ENCODE peak calls at places on chromosomes 6 and 20, in five cellular contexts. One of them, this sample, is unnamed.
A peak's percentile ranks its signal among the peaks of the same experiment; 100 is the strongest.

GRCh38 chr20:22794200-22794599 is 209.8 kb upstream of the FOXA2 start:
- DNase-seq in uterus: no peak
- DNase-seq in spleen: no peak
- DNase-seq in stomach: no peak
- DNase-seq in transverse colon: no peak
- DNase-seq in this sample: no peak

GRCh38 chr20:45098096-45098773 is 2.7 kb downstream of the KCNS1 start:
- DNase-seq in transverse colon: no peak
- DNase-seq in uterus: no peak
- DNase-seq in spleen: no peak
- DNase-seq in stomach: peak; percentile 33
- DNase-seq in this sample: peak; percentile 33

GRCh38 chr6:168413856-168414255 is 27.1 kb upstream of the SMOC2 start:
- DNase-seq in stomach: no peak
- DNase-seq in transverse colon: no peak
- DNase-seq in uterus: no peak
- DNase-seq in spleen: no peak
- DNase-seq in this sample: no peak

GRCh38 chr6:13156381-13156780 is 172.0 kb downstream of the TBC1D7 start:
- DNase-seq in uterus: no peak
- DNase-seq in spleen: no peak
- DNase-seq in transverse colon: no peak
- DNase-seq in stomach: no peak
- DNase-seq in this sample: no peak

GRCh38 chr6:41334482-41335023 is 855 bp upstream of the NCR2 start:
- DNase-seq in transverse colon: no peak
- DNase-seq in uterus: no peak
- DNase-seq in spleen: no peak
- DNase-seq in stomach: no peak
- DNase-seq in this sample: no peak

GRCh38 chr6:55794136-55794812 is 81.1 kb downstream of the BMP5 start:
- DNase-seq in transverse colon: no peak
- DNase-seq in stomach: no peak
- DNase-seq in spleen: no peak
- DNase-seq in uterus: no peak
- DNase-seq in this sample: no peak

GRCh38 chr6:20534906-20535305 is 649 bp downstream of the CDKAL1 start:
- DNase-seq in transverse colon: no peak
- DNase-seq in stomach: no peak
- DNase-seq in uterus: no peak
- DNase-seq in spleen: no peak
- DNase-seq in this sample: no peak

GRCh38 chr6:168527451-168528210 is 86.6 kb downstream of the SMOC2 start:
- DNase-seq in transverse colon: no peak
- DNase-seq in stomach: no peak
- DNase-seq in uterus: no peak
- DNase-seq in spleen: peak; percentile 61
- DNase-seq in this sample: no peak

GRCh38 chr6:17705428-17705777 is 1.3 kb downstream of the NUP153 start:
- DNase-seq in uterus: peak; percentile 55
- DNase-seq in spleen: no peak
- DNase-seq in transverse colon: peak; percentile 25
- DNase-seq in stomach: peak; percentile 38
- DNase-seq in this sample: peak; percentile 70

GRCh38 chr20:19947611-19948264 is 69.4 kb upstream of the NAA20 start:
- DNase-seq in transverse colon: no peak
- DNase-seq in spleen: no peak
- DNase-seq in stomach: peak; percentile 50
- DNase-seq in uterus: no peak
- DNase-seq in this sample: peak; percentile 81

GRCh38 chr20:39985276-39985675 is 703.8 kb downstream of the MAFB start:
- DNase-seq in uterus: no peak
- DNase-seq in spleen: no peak
- DNase-seq in stomach: no peak
- DNase-seq in transverse colon: no peak
- DNase-seq in this sample: no peak

GRCh38 chr6:169981051-169981450 is 229.6 kb downstream of the ERMARD start:
- DNase-seq in spleen: peak; percentile 52
- DNase-seq in transverse colon: no peak
- DNase-seq in stomach: no peak
- DNase-seq in uterus: no peak
- DNase-seq in this sample: no peak

GRCh38 chr20:34334654-34335407 is 28.2 kb upstream of the ITCH start:
- DNase-seq in uterus: no peak
- DNase-seq in transverse colon: no peak
- DNase-seq in spleen: no peak
- DNase-seq in stomach: no peak
- DNase-seq in this sample: no peak

GRCh38 chr20:34337544-34337943 is 25.5 kb upstream of the ITCH start:
- DNase-seq in stomach: no peak
- DNase-seq in spleen: no peak
- DNase-seq in transverse colon: no peak
- DNase-seq in uterus: no peak
- DNase-seq in this sample: no peak

GRCh38 chr20:34332262-34332920 is 29.2 kb upstream of the AHCY start:
- DNase-seq in stomach: no peak
- DNase-seq in transverse colon: no peak
- DNase-seq in spleen: no peak
- DNase-seq in uterus: no peak
- DNase-seq in this sample: no peak

GRCh38 chr20:34331838-34332237 is 28.7 kb upstream of the AHCY start:
- DNase-seq in stomach: no peak
- DNase-seq in uterus: no peak
- DNase-seq in transverse colon: no peak
- DNase-seq in spleen: no peak
- DNase-seq in this sample: no peak

GRCh38 chr20:34333786-34334185 is 29.3 kb upstream of the ITCH start:
- DNase-seq in spleen: no peak
- DNase-seq in stomach: no peak
- DNase-seq in uterus: no peak
- DNase-seq in transverse colon: peak; percentile 21
- DNase-seq in this sample: no peak
- H3K27ac ChIP-seq in spleen: no peak overlapping the region
- H3K27ac ChIP-seq in stomach: no peak overlapping the region
- H3K27ac ChIP-seq in uterus: no peak overlapping the region
- H3K27ac ChIP-seq in transverse colon: no peak overlapping the region
- H3K27ac ChIP-seq in this sample: no peak overlapping the region

DNA sequence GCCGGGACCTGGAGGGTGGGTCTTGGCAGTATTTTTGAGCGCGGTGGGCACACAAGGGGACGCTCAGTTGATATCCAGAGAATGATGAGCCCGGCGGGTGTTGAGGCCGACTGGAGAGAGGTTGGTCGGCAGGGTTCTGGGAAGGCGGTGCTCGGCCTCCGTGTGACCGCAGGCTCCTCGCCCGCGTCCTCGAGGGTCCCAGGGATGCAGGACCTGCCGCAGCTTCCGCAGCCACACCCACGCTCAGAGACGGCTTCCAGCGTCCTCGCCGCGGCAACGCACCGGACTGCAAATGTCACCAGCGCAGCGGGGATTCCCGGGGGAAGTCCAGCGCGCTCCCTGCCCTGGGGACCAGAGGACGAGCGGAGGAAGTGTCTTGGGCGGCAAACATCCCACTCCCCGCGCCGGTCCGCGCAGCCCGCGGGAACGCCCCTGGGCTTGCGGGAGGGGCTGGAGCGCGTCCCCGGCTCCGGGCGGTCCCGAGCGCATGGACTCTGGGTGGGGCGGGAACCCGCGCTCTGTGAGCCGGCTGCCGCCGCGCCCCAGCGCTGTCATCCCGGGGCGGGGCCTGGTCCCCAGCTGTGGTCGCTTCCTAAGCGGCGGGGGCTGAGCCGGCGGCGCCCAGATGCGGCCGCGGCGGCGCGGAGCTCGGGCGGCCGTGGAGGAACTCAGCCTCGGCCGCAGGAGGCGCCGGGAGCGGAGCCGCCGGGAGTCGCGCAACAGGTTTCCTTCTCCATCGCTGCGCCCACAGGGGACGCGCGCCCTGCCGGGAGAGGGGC is at the start of gene STX11:
- DNase-seq in uterus: peak; percentile 19
- DNase-seq in spleen: peak; percentile 95
- DNase-seq in stomach: peak; percentile 67
- DNase-seq in transverse colon: peak; percentile 76
- DNase-seq in this sample: peak; percentile 51
- TF ChIP-seq POLR2A in uterus: no peak
- TF ChIP-seq POLR2A in spleen: peak; percentile 57
- TF ChIP-seq POLR2A in stomach: no peak
- TF ChIP-seq POLR2A in transverse colon: no peak
- TF ChIP-seq POLR2A in this sample: peak; percentile 30

DNA sequence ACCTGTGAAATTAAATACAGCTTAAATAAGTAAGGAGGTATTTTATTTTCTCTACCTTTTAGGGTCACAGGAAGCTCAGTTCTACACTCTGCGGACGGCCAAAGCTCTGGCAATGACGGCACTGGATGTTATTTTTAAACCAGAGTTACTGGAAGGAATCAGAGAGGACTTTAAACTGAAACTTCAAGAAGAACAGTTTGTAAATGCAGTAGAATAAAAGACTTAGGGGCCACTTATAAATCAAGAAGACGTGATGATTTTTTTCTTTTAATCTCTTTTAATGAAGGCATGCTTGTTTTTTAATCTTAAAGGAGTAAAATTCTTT is 16.2 kb downstream of the PM20D2 start:
- DNase-seq in uterus: peak; percentile 29
- DNase-seq in spleen: no peak
- DNase-seq in transverse colon: no peak
- DNase-seq in stomach: no peak
- DNase-seq in this sample: no peak
- H3K27ac ChIP-seq in uterus: peak overlapping the region; percentile 71
- H3K27ac ChIP-seq in spleen: peak overlapping the region; percentile 7
- H3K27ac ChIP-seq in transverse colon: peak overlapping the region; percentile 86
- H3K27ac ChIP-seq in stomach: peak overlapping the region; percentile 89
- H3K27ac ChIP-seq in this sample: no peak overlapping the region

GRCh38 chr20:50111120-50111828 is 1.7 kb downstream of the UBE2V1 start:
- DNase-seq in transverse colon: no peak
- DNase-seq in spleen: no peak
- DNase-seq in stomach: no peak
- DNase-seq in uterus: no peak
- DNase-seq in this sample: peak; percentile 36
- TF ChIP-seq POLR2A in transverse colon: no peak
- TF ChIP-seq POLR2A in spleen: no peak
- TF ChIP-seq POLR2A in stomach: no peak
- TF ChIP-seq POLR2A in uterus: no peak
- TF ChIP-seq POLR2A in this sample: no peak

GRCh38 chr6:30757261-30757935 is 13.1 kb upstream of the IER3 start:
- DNase-seq in spleen: no peak
- DNase-seq in transverse colon: no peak
- DNase-seq in stomach: no peak
- DNase-seq in uterus: no peak
- DNase-seq in this sample: no peak
- H3K27ac ChIP-seq in spleen: no peak overlapping the region
- H3K27ac ChIP-seq in transverse colon: no peak overlapping the region
- H3K27ac ChIP-seq in stomach: no peak overlapping the region
- H3K27ac ChIP-seq in uterus: no peak overlapping the region
- H3K27ac ChIP-seq in this sample: no peak overlapping the region

GRCh38 chr20:56629464-56630085 is 469 bp downstream of the TFAP2C start:
- DNase-seq in transverse colon: no peak
- DNase-seq in stomach: no peak
- DNase-seq in spleen: no peak
- DNase-seq in uterus: no peak
- DNase-seq in this sample: no peak

GRCh38 chr20:56628015-56628872 is 862 bp upstream of the TFAP2C start:
- DNase-seq in uterus: no peak
- DNase-seq in stomach: no peak
- DNase-seq in transverse colon: no peak
- DNase-seq in spleen: no peak
- DNase-seq in this sample: peak; percentile 3

GRCh38 chr20:56627122-56628014 is 1.7 kb upstream of the TFAP2C start:
- DNase-seq in stomach: no peak
- DNase-seq in uterus: no peak
- DNase-seq in transverse colon: no peak
- DNase-seq in spleen: no peak
- DNase-seq in this sample: no peak

GRCh38 chr20:56630086-56630493 is 984 bp downstream of the TFAP2C start:
- DNase-seq in stomach: peak; percentile 43
- DNase-seq in spleen: no peak
- DNase-seq in transverse colon: peak; percentile 64
- DNase-seq in uterus: peak; percentile 21
- DNase-seq in this sample: peak; percentile 63

GRCh38 chr20:56628873-56629463 is at the start of gene TFAP2C:
- DNase-seq in transverse colon: peak; percentile 81
- DNase-seq in stomach: peak; percentile 71
- DNase-seq in spleen: no peak
- DNase-seq in uterus: peak; percentile 30
- DNase-seq in this sample: peak; percentile 71
- TF ChIP-seq POLR2A in transverse colon: peak; percentile 35
- TF ChIP-seq POLR2A in stomach: no peak
- TF ChIP-seq POLR2A in spleen: no peak
- TF ChIP-seq POLR2A in uterus: no peak
- TF ChIP-seq POLR2A in this sample: peak; percentile 43